ENCODE peak calls at places on chromosomes 4 and X, in five cellular contexts. V, G, H, T and P are unnamed samples.

GRCh38 chr4:183541081-183542045 is 36.5 kb downstream of the ING2 start:
- DNase-seq in V (peak), G (no peak), H (no peak), T (no peak), P (no peak)

GRCh38 chr4:108555701-108556100 is 64.7 kb upstream of the RPL34 start:
- DNase-seq in V (no peak), G (no peak), H (no peak), T (no peak), P (no peak)

GRCh38 chr4:56979674-56980073 is 978 bp downstream of the POLR2B start:
- DNase-seq in V (no peak), G (peak), H (no peak), T (no peak), P (no peak)

GRCh38 chr4:169907705-169908104 is 118.5 kb downstream of the MFAP3L start:
- DNase-seq in V (no peak), G (no peak), H (no peak), T (no peak), P (no peak)

GRCh38 chr4:189285377-189285776 is 655.3 kb upstream of the FRG1 start:
- DNase-seq in V (no peak), G (no peak), H (no peak), T (peak), P (no peak)

GRCh38 chr4:185137233-185137925 is 5.7 kb upstream of the SLC25A4 start:
- DNase-seq in V (no peak), G (no peak), H (no peak), T (no peak), P (no peak)

GRCh38 chrX:30888526-30889146 is 418 bp downstream of the TAB3 start:
- DNase-seq in V (peak), G (no peak), H (no peak), T (peak), P (peak)

GRCh38 chr4:8409271-8410065 is 31.1 kb downstream of the ACOX3 start:
- DNase-seq in V (no peak), G (no peak), H (no peak), T (no peak), P (no peak)

GRCh38 chr4:98720871-98721480 is 62.6 kb upstream of the TSPAN5 start:
- DNase-seq in V (no peak), G (no peak), H (no peak), T (no peak), P (no peak)

GRCh38 chr4:101597204-101597603 is 193.3 kb upstream of the BANK1 start:
- DNase-seq in V (no peak), G (no peak), H (peak), T (no peak), P (no peak)

GRCh38 chrX:23773601-23774175 is 9.3 kb upstream of the SAT1 start:
- DNase-seq in V (no peak), G (no peak), H (peak), T (no peak), P (no peak)

GRCh38 chr4:101022151-101023024 is 324.9 kb downstream of the PPP3CA start:
- DNase-seq in V (no peak), G (no peak), H (no peak), T (no peak), P (no peak)

GRCh38 chrX:69080912-69081465 is 84.3 kb downstream of the PJA1 start:
- DNase-seq in V (no peak), G (no peak), H (no peak), T (no peak), P (no peak)

GRCh38 chr4:71198958-71199357 is 139.9 kb upstream of the SLC4A4 start:
- DNase-seq in V (no peak), G (no peak), H (no peak), T (no peak), P (no peak)

DNA sequence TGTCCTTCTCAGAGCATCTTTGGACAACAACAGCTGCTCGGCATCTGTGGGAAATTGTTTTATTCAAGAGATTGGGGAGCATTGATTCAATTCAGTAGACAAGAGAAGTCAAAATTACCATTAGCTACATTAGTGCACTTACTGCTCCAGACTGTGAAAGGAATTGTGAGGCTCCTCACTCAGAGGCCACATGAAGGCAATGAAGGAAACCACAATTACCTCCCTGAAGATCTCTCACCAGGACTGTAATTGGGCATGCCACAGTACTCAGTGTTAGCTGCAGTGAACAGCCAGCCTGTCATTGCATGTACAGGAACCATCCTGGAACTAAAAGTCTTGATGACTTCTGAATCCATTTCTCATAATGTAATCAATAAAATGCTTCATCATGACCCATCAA is 144.8 kb downstream of the PPA2 start:
- DNase-seq in V (no peak), G (no peak), H (no peak), T (no peak), P (no peak)
- TF ChIP-seq SUZ12 in V (no peak), G (no peak), H (no peak), T (no peak), P (no peak)

DNA sequence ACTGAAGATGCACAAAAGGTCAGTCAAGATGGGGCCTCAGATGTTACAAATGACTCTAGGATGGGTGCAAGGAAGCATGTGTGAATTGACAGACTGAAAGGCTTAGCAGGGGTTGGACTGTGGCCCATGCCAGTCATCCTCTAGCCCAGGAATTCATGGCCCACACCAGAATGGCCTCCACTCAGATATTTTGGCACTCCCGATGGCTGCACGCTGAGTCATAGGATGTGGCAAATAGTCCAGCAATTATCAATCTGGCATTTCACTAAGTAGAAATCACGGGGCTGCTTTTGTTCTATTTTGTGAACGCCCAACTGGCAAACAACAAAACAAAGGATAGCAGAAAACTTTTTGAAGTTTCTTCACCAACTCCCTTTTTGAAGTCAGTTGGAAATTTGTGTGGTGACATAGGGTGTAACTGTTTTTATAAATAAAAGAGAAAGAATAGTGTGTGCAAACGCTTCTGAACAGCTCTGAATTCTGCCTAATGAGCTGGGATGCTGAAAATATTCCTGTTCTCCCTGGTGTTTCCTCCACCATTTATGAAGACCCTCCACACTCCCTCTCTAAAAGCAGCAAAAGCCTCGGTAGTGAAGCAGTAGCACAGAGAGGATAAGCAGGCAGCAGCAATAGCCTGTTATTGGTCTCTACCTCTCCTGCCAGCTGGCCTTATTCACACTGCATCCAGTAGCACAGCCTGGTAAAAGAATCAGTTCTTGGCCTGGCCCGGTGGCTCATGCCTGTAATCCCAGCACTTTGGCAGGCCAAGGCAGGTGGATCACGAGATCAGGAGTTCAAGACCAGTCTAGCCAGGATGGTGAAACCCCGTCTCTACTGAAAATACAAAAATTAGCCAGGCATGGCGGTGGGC is 406.2 kb downstream of the IQCM start:
- DNase-seq in V (no peak), G (no peak), H (no peak), T (no peak), P (no peak)
- TF ChIP-seq SUZ12 in V (no peak), G (no peak), H (no peak), T (no peak), P (no peak)

GRCh38 chr4:19187104-19187503 is 1064.6 kb upstream of the SLIT2 start:
- DNase-seq in V (no peak), G (no peak), H (no peak), T (no peak), P (no peak)
- TF ChIP-seq SUZ12 in V (no peak), G (no peak), H (no peak), T (no peak), P (no peak)

GRCh38 chrX:101708180-101708579 is 48.5 kb upstream of the ARMCX2 start:
- DNase-seq in V (no peak), G (no peak), H (no peak), T (no peak), P (no peak)
- TF ChIP-seq SUZ12 in V (no peak), G (no peak), H (no peak), T (no peak), P (no peak)

GRCh38 chr4:145840801-145841200 is 97.8 kb downstream of the ZNF827 start:
- DNase-seq in V (no peak), G (no peak), H (no peak), T (no peak), P (no peak)

GRCh38 chr4:145842224-145842887 is 96.3 kb downstream of the ZNF827 start:
- DNase-seq in V (no peak), G (no peak), H (no peak), T (no peak), P (no peak)

GRCh38 chr4:145845118-145845517 is 93.5 kb downstream of the ZNF827 start:
- DNase-seq in V (no peak), G (no peak), H (no peak), T (no peak), P (no peak)

GRCh38 chr4:145843651-145844050 is 95.0 kb downstream of the ZNF827 start:
- DNase-seq in V (no peak), G (no peak), H (no peak), T (no peak), P (no peak)

DNA sequence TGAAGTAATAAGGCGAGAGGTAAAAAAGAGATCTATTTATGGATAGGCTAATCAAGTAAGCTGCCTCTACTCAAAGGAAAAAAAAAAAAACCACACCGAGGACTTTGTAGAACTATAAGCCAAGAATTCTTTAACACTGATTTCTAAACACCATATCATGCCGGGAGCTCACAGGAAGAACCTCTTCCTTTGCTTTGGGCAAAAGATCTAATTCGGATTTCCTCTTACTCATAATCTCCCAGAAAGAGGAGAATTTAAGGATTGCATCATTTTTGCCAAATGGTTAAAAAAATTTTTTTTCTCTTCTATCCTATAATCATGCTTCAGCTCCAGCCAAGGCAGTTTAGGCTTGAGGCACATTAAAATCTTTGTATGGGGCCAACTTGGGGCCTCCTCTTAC is 95.5 kb downstream of the ZNF827 start:
- DNase-seq in V (no peak), G (no peak), H (no peak), T (no peak), P (no peak)
- TF ChIP-seq SUZ12 in V (no peak), G (no peak), H (no peak), T (no peak), P (no peak)

DNA sequence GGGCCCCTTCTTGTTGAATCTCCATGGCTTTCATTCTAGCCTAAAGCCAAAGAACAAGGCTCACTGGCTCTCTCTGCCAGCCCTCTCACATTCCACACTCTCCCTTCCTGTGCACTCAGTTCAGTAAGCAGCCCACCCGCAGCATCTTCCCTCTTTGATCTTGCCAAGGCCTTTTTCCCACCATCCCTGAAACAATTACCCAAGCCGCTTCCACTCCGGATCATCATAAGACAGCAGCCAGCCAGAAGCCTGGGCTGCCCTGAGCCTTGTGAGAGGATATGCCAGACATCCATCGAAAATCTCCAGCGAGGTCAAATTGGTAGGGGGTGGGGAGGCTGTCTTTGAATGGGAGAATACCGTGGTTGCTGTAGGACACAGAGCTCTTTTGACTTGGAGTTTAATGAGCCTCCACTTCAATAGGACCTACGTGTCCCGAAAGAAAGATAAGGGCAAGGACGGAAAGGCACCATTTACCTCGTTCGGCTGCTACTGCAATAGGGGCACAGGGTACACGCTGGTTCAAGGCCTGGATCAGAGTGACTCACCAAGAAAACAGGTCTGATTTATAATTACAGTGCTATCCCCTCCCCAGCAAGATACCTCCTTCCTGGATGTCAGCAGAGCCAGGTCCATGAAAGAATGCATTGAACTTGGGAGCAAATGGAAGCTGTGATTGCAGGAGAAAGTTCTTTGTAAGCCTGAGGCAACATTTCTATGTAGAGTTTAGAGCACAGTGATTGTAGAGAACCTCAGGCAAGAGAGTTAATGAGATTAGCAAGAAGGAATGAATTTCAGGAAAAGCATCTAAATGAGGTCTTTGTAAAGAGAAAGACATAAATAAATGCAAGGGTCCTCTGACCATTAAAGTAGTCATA is 39.5 kb downstream of the AMOT start:
- DNase-seq in V (peak), G (no peak), H (no peak), T (no peak), P (no peak)
- TF ChIP-seq SUZ12 in V (no peak), G (no peak), H (no peak), T (no peak), P (no peak)

DNA sequence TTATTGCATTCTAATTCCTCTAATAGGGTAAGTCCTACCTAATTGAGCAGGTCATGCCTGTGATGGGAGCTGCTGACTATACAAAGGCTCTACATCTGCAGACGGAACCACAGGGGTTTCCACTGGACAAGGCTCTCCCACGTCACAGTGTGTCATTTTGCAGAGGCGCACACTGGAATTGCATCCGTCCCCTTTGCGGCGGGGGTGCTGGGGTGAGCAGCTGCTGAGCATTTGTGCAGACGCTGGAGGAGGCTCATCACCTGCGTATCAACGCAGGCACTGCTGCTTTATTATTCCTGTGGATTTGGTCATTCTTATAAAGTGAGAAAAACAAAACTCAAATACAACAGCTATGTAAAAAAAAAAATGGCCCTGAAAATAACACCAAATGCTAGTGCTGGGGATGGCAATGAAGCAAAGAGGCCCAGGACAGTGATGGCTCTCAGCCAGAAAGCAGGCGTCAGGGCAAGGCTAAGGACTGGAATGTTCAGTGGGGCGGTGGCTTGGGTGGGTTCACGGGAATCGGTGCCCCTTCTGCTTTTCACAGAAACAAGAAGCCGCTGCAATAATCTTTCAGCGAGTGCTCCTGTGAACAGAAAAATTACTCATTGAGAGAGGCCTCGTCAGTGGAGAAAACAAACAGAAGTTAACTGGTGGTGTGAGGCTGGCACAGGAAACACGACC is 67.8 kb downstream of the GATB start:
- DNase-seq in V (no peak), G (no peak), H (no peak), T (no peak), P (no peak)
- TF ChIP-seq SUZ12 in V (no peak), G (no peak), H (no peak), T (no peak), P (no peak)

GRCh38 chr4:122576261-122577188 is 44.3 kb downstream of the IL21 start:
- DNase-seq in V (peak), G (peak), H (no peak), T (no peak), P (peak)
- TF ChIP-seq SUZ12 in V (no peak), G (no peak), H (no peak), T (no peak), P (no peak)

GRCh38 chrX:24838624-24839023 is 144.9 kb downstream of the POLA1 start:
- DNase-seq in V (no peak), G (no peak), H (peak), T (no peak), P (peak)

GRCh38 chrX:24846551-24847170 is 152.9 kb downstream of the POLA1 start:
- DNase-seq in V (no peak), G (no peak), H (no peak), T (no peak), P (no peak)

GRCh38 chrX:24839331-24839730 is 145.6 kb downstream of the POLA1 start:
- DNase-seq in V (no peak), G (no peak), H (no peak), T (no peak), P (no peak)

GRCh38 chrX:24837966-24838365 is 144.2 kb downstream of the POLA1 start:
- DNase-seq in V (no peak), G (no peak), H (no peak), T (no peak), P (no peak)

DNA sequence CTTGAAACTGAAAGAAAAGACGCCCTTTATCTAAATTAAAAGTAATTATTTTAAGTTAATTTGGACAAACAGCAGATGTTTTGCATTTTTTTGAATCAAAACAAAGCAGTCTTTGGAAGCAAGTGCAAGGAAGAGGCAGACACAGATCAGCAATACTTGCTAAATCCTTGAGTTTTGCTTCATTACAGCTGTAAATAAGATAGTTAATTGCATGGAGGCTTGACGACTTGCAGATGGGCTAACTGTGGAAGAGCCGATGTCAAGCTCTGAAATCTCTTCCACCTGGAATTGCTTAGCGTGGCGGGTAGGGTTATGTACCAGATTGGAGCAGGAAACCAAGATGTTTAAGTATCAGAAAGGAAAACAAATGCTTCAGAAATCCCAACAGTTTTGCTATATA is 148.8 kb downstream of the POLA1 start:
- DNase-seq in V (no peak), G (no peak), H (no peak), T (no peak), P (no peak)
- TF ChIP-seq SUZ12 in V (no peak), G (no peak), H (no peak), T (no peak), P (no peak)

DNA sequence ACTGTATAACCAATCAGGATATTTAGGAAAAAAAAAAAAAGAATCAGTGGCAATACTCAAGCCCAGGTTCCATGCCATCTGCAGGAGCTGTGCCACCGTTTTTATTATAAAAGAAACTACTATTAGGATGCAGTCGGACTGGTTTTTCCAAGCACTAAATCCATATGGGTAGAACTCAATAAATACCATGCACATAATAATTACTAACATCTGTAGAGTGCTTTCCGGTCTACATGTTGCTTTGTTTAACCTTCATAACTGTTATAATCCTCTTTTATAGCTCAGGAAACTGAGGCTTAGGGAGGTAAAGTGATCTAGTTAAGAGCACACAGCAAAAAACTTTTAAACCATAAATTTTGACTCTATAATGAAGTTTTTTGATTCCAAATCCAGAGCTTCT is 24.0 kb downstream of the ARSJ start:
- DNase-seq in V (no peak), G (no peak), H (no peak), T (no peak), P (no peak)
- TF ChIP-seq SUZ12 in V (no peak), G (no peak), H (no peak), T (no peak), P (no peak)